ENCODE peak calls at places on chromosomes 3 and 15, in seven cellular contexts. E is SK-N-SH, T is HCT116, P is HepG2, F is GM12878, D is K562, Y is H1. N is an unnamed sample.

GRCh38 chr3:119420196-119420595 is 43.2 kb downstream of the TMEM39A start:
- DNase-seq in E (no peak), T (no peak), P (no peak), F (no peak), D (peak), Y (no peak), N (no peak)

GRCh38 chr15:81948751-81949150 is 97.1 kb downstream of the MEX3B start:
- DNase-seq in E (no peak), T (no peak), P (no peak), F (peak), D (no peak), Y (no peak), N (no peak)

GRCh38 chr15:67512933-67513714 is 7.8 kb upstream of the C15orf61 start:
- DNase-seq in E (no peak), T (no peak), P (no peak), F (no peak), D (no peak), Y (no peak), N (no peak)

GRCh38 chr3:182438398-182438797 is 354.9 kb upstream of the ATP11B start:
- DNase-seq in E (no peak), T (no peak), P (peak), F (no peak), D (no peak), Y (no peak), N (no peak)

GRCh38 chr3:110799236-110799635 is 272.4 kb upstream of the NECTIN3 start:
- DNase-seq in E (no peak), T (no peak), P (no peak), F (no peak), D (no peak), Y (no peak), N (no peak)

GRCh38 chr3:64900916-64901903 is 213.4 kb upstream of the ADAMTS9 start:
- DNase-seq in E (no peak), T (no peak), P (no peak), F (no peak), D (no peak), Y (no peak), N (no peak)

GRCh38 chr3:149449100-149449654 is 25.3 kb upstream of the TM4SF4 start:
- DNase-seq in E (no peak), T (no peak), P (no peak), F (no peak), D (no peak), Y (no peak), N (no peak)

GRCh38 chr15:64634576-64635485 is 140.6 kb downstream of the RBPMS2 start:
- DNase-seq in E (no peak), T (no peak), P (peak), F (peak), D (no peak), Y (peak), N (no peak)

GRCh38 chr15:83873966-83874365 is 220.0 kb downstream of the ADAMTSL3 start:
- DNase-seq in E (no peak), T (no peak), P (no peak), F (no peak), D (no peak), Y (no peak), N (no peak)

GRCh38 chr3:158702815-158703481 is 29.3 kb downstream of the RARRES1 start:
- DNase-seq in E (no peak), T (no peak), P (no peak), F (no peak), D (no peak), Y (no peak), N (no peak)

GRCh38 chr3:123295171-123295900 is 93.6 kb downstream of the SEC22A start:
- DNase-seq in E (no peak), T (no peak), P (no peak), F (no peak), D (no peak), Y (no peak), N (no peak)

GRCh38 chr3:175692256-175692655 is 833.1 kb downstream of the NAALADL2 start:
- DNase-seq in E (no peak), T (no peak), P (no peak), F (no peak), D (no peak), Y (no peak), N (no peak)

GRCh38 chr15:67571643-67572415 is 29.3 kb downstream of the MAP2K5 start:
- DNase-seq in E (no peak), T (no peak), P (peak), F (no peak), D (no peak), Y (no peak), N (no peak)

GRCh38 chr15:101169457-101170071 is 82.3 kb downstream of the CHSY1 start:
- DNase-seq in E (no peak), T (no peak), P (no peak), F (no peak), D (no peak), Y (no peak), N (no peak)

GRCh38 chr3:36944012-36944640 is 728 bp downstream of the TRANK1 start:
- DNase-seq in E (peak), T (no peak), P (no peak), F (no peak), D (no peak), Y (no peak), N (peak)

GRCh38 chr3:42092006-42092405 is 849 bp downstream of the TRAK1 start:
- DNase-seq in E (no peak), T (no peak), P (no peak), F (no peak), D (no peak), Y (no peak), N (no peak)

GRCh38 chr3:16461463-16462245 is 51.8 kb downstream of the RFTN1 start:
- DNase-seq in E (peak), T (no peak), P (no peak), F (no peak), D (no peak), Y (no peak), N (no peak)

GRCh38 chr3:128426128-128426921 is 40.4 kb downstream of the DNAJB8 start:
- DNase-seq in E (peak), T (no peak), P (peak), F (no peak), D (peak), Y (peak), N (peak)

GRCh38 chr3:10224794-10225660 is 23.2 kb upstream of the TATDN2 start:
- DNase-seq in E (peak), T (peak), P (peak), F (no peak), D (peak), Y (peak), N (peak)

GRCh38 chr3:158845748-158846350 is 44.0 kb downstream of the MFSD1 start:
- DNase-seq in E (peak), T (peak), P (peak), F (no peak), D (peak), Y (no peak), N (peak)

GRCh38 chr3:61061092-61061723 is 190.0 kb downstream of the FHIT start:
- DNase-seq in E (no peak), T (no peak), P (peak), F (no peak), D (no peak), Y (no peak), N (no peak)

GRCh38 chr3:113214227-113214626 is 2.9 kb downstream of the BOC start:
- DNase-seq in E (no peak), T (no peak), P (no peak), F (no peak), D (no peak), Y (no peak), N (no peak)

GRCh38 chr3:128616516-128617269 is 33.9 kb downstream of the RPN1 start:
- DNase-seq in E (no peak), T (no peak), P (no peak), F (no peak), D (no peak), Y (no peak), N (no peak)

GRCh38 chr3:126782554-126782953 is 78.5 kb downstream of the CHCHD6 start:
- DNase-seq in E (no peak), T (peak), P (no peak), F (no peak), D (no peak), Y (no peak), N (no peak)

GRCh38 chr3:187310954-187311470 is 19.5 kb upstream of the MASP1 start:
- DNase-seq in E (no peak), T (no peak), P (no peak), F (no peak), D (no peak), Y (no peak), N (no peak)

GRCh38 chr3:139102606-139103005 is 57.9 kb upstream of the PRR23C start:
- DNase-seq in E (no peak), T (no peak), P (no peak), F (no peak), D (no peak), Y (no peak), N (no peak)

GRCh38 chr3:136305879-136306278 is 55.7 kb downstream of the PCCB start:
- DNase-seq in E (no peak), T (peak), P (no peak), F (peak), D (no peak), Y (no peak), N (peak)

GRCh38 chr15:78422571-78423340 is 15.3 kb upstream of the IREB2 start:
- DNase-seq in E (peak), T (peak), P (peak), F (no peak), D (peak), Y (peak), N (peak)

GRCh38 chr15:59688383-59688887 is 685 bp downstream of the BNIP2 start:
- DNase-seq in E (no peak), T (peak), P (peak), F (peak), D (peak), Y (no peak), N (no peak)

GRCh38 chr15:56366211-56366610 is 985 bp downstream of the TEX9 start:
- DNase-seq in E (peak), T (no peak), P (no peak), F (no peak), D (no peak), Y (no peak), N (no peak)

GRCh38 chr15:43513550-43513949 is 3.9 kb upstream of the MAP1A start:
- DNase-seq in E (no peak), T (no peak), P (no peak), F (no peak), D (no peak), Y (no peak), N (no peak)

GRCh38 chr3:69088033-69088432 is 3.3 kb downstream of the ARL6IP5 start:
- DNase-seq in E (no peak), T (no peak), P (no peak), F (no peak), D (no peak), Y (no peak), N (no peak)

GRCh38 chr3:122003596-122003995 is 18.5 kb downstream of the ILDR1 start:
- DNase-seq in E (no peak), T (no peak), P (no peak), F (no peak), D (no peak), Y (no peak), N (no peak)

GRCh38 chr3:64264491-64265109 is 39.3 kb upstream of the PRICKLE2 start:
- DNase-seq in E (peak), T (no peak), P (no peak), F (no peak), D (no peak), Y (no peak), N (no peak)

GRCh38 chr15:73075151-73075859 is 23.0 kb downstream of the NEO1 start:
- DNase-seq in E (no peak), T (no peak), P (no peak), F (no peak), D (no peak), Y (no peak), N (no peak)

GRCh38 chr3:77196146-77196545 is 156.2 kb downstream of the ROBO2 start:
- DNase-seq in E (no peak), T (no peak), P (no peak), F (no peak), D (no peak), Y (no peak), N (no peak)

GRCh38 chr15:74227968-74228722 is 8.0 kb upstream of the CCDC33 start:
- DNase-seq in E (no peak), T (no peak), P (no peak), F (no peak), D (no peak), Y (no peak), N (no peak)
- TF ChIP-seq JUND in E (no peak), T (no peak), P (no peak), F (no peak), D (no peak), Y (no peak), N (no peak)

GRCh38 chr3:46065294-46065705 is 38.0 kb upstream of the XCR1 start:
- DNase-seq in E (peak), T (peak), P (no peak), F (peak), D (no peak), Y (no peak), N (no peak)
- TF ChIP-seq JUND in E (no peak), T (no peak), P (no peak), F (no peak), D (no peak), Y (no peak), N (no peak)

DNA sequence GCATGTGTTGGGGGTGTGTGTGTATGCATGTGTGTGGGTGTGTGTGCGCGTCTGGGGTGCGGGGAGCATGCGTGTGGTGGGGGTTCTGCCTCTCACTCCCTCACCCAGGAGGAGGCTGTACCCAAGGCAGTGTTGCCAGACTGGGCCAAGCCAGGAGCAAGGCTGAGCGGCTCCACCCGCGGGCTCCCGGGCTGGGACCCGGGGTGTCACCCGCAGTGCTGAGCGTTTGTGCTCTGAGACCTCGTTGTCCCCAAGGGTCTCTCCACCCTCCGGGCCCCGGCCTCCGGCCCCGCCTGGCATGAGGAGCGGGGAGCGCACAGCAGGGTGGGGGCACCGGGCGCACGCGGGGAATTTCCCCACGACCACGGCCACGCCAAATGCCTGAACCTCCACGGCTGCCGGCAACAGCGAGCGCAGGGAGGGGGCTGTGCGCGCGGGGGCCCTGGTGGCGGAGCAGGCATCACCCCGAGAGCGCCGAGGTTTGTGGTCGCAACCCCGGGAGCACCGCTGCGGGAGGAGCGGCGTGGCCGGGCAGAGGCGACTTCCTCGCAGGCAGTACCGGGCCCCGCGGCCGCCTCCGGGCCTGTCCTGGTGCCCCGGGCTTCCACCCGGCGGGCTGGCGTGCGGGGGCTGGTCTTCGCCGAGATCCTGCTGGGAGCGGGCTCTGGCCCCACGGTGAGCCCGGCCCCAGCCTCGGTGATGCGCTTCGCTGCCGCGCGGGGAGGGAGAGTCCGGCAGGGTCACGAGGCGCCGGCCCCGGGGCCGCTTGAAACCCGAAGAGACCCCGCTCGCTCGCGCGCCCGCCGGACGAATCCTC is 7.4 kb upstream of the OCA2 start:
- DNase-seq in E (peak), T (no peak), P (no peak), F (no peak), D (no peak), Y (no peak), N (no peak)
- TF ChIP-seq JUND in E (no peak), T (no peak), P (no peak), F (no peak), D (no peak), Y (no peak), N (no peak)

DNA sequence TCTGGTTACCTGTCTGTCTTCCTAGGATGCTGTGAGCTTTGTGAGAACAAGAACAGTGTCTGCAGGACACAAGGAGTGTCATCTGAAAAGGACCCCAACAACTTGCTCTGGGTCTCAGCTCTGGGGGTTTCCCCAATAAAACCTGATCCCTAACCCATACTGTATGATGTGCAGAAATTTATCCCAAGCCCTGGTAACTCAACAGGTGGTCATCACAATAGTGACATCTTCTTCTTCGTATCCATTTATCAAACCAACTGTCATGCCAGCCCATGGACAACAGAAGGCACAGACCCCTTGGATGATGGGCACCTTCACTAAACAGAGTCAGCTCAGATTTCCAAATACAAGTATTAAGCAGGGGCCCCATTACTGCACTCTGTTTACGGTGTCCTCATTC is 127.5 kb downstream of the UACA start:
- DNase-seq in E (no peak), T (no peak), P (no peak), F (no peak), D (no peak), Y (no peak), N (no peak)
- TF ChIP-seq JUND in E (no peak), T (no peak), P (no peak), F (no peak), D (no peak), Y (no peak), N (no peak)

GRCh38 chr3:115835946-115836345 is 212.6 kb downstream of the GAP43 start:
- DNase-seq in E (no peak), T (no peak), P (no peak), F (no peak), D (no peak), Y (no peak), N (no peak)

GRCh38 chr3:115833074-115833473 is 209.8 kb downstream of the GAP43 start:
- DNase-seq in E (no peak), T (no peak), P (no peak), F (no peak), D (no peak), Y (no peak), N (no peak)

GRCh38 chr3:115831864-115832263 is 208.6 kb downstream of the GAP43 start:
- DNase-seq in E (no peak), T (no peak), P (no peak), F (no peak), D (no peak), Y (no peak), N (no peak)

GRCh38 chr3:115832265-115832664 is 209.0 kb downstream of the GAP43 start:
- DNase-seq in E (no peak), T (no peak), P (no peak), F (no peak), D (no peak), Y (no peak), N (no peak)

DNA sequence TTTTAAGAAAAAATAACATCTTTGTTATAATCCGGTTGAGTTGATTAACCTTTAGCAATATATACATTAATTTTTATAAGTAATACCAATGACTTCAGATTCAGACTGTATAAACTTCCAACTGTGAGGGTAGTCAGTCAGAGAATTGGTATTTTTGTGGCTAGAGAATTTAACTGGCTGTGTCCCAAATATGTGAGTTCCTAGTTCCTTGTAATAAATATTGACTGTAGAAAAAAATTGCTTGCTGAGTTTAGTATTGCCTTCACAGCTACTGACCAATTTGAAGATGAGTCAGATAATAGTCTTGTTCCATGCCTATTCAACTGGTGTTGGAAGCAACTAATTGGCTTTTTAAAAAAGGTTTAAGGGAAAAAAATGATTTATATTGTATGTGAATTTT is 210.8 kb downstream of the GAP43 start:
- DNase-seq in E (no peak), T (no peak), P (no peak), F (no peak), D (no peak), Y (no peak), N (peak)
- TF ChIP-seq JUND in E (peak), T (no peak), P (no peak), F (no peak), D (no peak), Y (no peak), N (no peak)

GRCh38 chr3:180467177-180467576 is 134.8 kb upstream of the TTC14 start:
- DNase-seq in E (no peak), T (no peak), P (no peak), F (no peak), D (no peak), Y (no peak), N (no peak)
- TF ChIP-seq JUND in E (no peak), T (no peak), P (no peak), F (no peak), D (no peak), Y (no peak), N (no peak)

GRCh38 chr3:168094877-168095610 is 680 bp downstream of the GOLIM4 start:
- DNase-seq in E (peak), T (peak), P (peak), F (peak), D (peak), Y (peak), N (peak)

GRCh38 chr3:168093229-168093628 is 2.5 kb downstream of the GOLIM4 start:
- DNase-seq in E (no peak), T (no peak), P (no peak), F (no peak), D (no peak), Y (no peak), N (no peak)

GRCh38 chr3:168093790-168094189 is 1.9 kb downstream of the GOLIM4 start:
- DNase-seq in E (no peak), T (no peak), P (no peak), F (no peak), D (no peak), Y (no peak), N (no peak)

GRCh38 chr3:168095611-168096209 is at the start of gene GOLIM4:
- DNase-seq in E (peak), T (peak), P (peak), F (peak), D (peak), Y (peak), N (peak)

GRCh38 chr3:168094580-168094876 is 1.2 kb downstream of the GOLIM4 start:
- DNase-seq in E (no peak), T (no peak), P (no peak), F (no peak), D (no peak), Y (no peak), N (no peak)
- TF ChIP-seq JUND in E (no peak), T (no peak), P (no peak), F (no peak), D (no peak), Y (no peak), N (no peak)

N was measured in T47D.